ENCODE peak calls at places on chromosomes 16 and 17, in five cellular contexts. G is lower leg skin, K is A549, D is colonic mucosa, P is HFFc6. U is an unnamed sample.

GRCh38 chr17:47315451-47316266 is 8.1 kb upstream of the EFCAB13 start:
- DNase-seq in D (peak), K (peak), G (peak), P (peak), U (peak)

GRCh38 chr16:57235128-57236092 is 9.6 kb upstream of the ARL2BP start:
- DNase-seq in P (peak), D (no peak), K (no peak), G (no peak), U (peak)

GRCh38 chr17:45405250-45406086 is 27.2 kb downstream of the ARHGAP27 start:
- DNase-seq in D (peak), G (no peak), P (no peak), K (peak), U (peak)

GRCh38 chr16:80804061-80804450 is 342 bp downstream of the CDYL2 start:
- DNase-seq in P (peak), D (peak), G (no peak), K (peak), U (peak)

GRCh38 chr16:30491744-30492308 is 19.3 kb downstream of the ITGAL start:
- DNase-seq in G (peak), K (peak), P (peak), D (no peak), U (peak)

GRCh38 chr17:30950669-30951399 is 20.0 kb upstream of the RNF135 start:
- DNase-seq in D (peak), K (peak), G (peak), P (peak), U (no peak)

GRCh38 chr16:71449020-71449419 is 7.2 kb upstream of the TLE7 start:
- DNase-seq in D (no peak), K (no peak), P (no peak), G (no peak), U (no peak)

GRCh38 chr17:58224315-58224714 is 5.3 kb upstream of the MKS1 start:
- DNase-seq in P (peak), G (no peak), D (no peak), K (peak), U (no peak)

GRCh38 chr17:27540300-27541105 is 84.3 kb downstream of the KSR1 start:
- DNase-seq in G (peak), D (peak), K (peak), P (peak), U (no peak)

GRCh38 chr17:79154446-79154845 is 79.8 kb downstream of the ENGASE start:
- DNase-seq in P (no peak), K (no peak), D (no peak), G (no peak), U (no peak)

GRCh38 chr16:49701867-49702494 is 153.9 kb downstream of the ZNF423 start:
- DNase-seq in P (no peak), G (peak), K (no peak), D (peak), U (no peak)

GRCh38 chr17:50908140-50908859 is 42.1 kb upstream of the TOB1 start:
- DNase-seq in P (no peak), G (no peak), K (no peak), D (no peak), U (no peak)

GRCh38 chr17:81821147-81821546 is 11.9 kb downstream of the MCRIP1 start:
- DNase-seq in G (no peak), D (no peak), K (no peak), P (no peak), U (peak)
- TF ChIP-seq CTCF in G (no peak), D (no peak), K (no peak), P (no peak), U (no peak)

GRCh38 chr17:53449324-53449723 is 373.4 kb upstream of the KIF2B start:
- DNase-seq in G (no peak), P (no peak), K (no peak), D (no peak), U (no peak)

GRCh38 chr17:53454337-53454736 is 368.4 kb upstream of the KIF2B start:
- DNase-seq in D (no peak), P (no peak), K (no peak), G (no peak), U (no peak)
- TF ChIP-seq CTCF in D (no peak), P (no peak), K (no peak), G (no peak), U (no peak)

DNA sequence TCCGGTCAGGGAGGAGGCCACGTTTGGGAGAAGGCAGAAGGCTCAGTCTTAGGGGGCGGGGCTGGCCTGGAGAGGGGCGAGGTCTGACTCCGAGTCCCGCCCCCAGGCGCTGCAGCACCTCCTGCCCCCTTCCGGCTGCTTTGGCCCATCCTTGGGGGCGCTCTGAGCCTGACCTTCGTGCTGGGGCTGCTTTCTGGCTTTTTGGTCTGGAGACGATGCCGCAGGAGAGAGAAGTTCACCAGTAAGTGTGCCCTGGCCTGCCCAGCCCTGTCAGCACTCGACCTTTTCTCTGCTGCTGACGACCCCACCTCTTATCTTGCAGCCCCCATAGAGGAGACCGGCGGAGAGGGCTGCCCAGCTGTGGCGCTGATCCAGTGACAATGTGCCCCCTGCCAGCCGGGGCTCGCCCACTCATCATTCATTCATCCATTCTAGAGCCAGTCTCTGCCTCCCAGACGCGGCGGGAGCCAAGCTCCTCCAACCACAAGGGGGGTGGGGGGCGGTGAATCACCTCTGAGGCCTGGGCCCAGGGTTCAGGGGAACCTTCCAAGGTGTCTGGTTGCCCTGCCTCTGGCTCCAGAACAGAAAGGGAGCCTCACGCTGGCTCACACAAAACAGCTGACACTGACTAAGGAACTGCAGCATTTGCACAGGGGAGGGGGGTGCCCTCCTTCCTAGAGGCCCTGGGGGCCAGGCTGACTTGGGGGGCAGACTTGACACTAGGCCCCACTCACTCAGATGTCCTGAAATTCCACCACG is 1.5 kb downstream of the TNFRSF12A start:
- DNase-seq in G (peak), P (peak), K (peak), D (peak), U (peak)
- TF ChIP-seq CTCF in G (no peak), P (peak), K (peak), D (no peak), U (peak)

GRCh38 chr16:82062645-82063058 is 27.6 kb downstream of the HSD17B2 start:
- DNase-seq in K (no peak), G (no peak), P (peak), D (no peak), U (no peak)

GRCh38 chr16:82059983-82060421 is 24.9 kb downstream of the HSD17B2 start:
- DNase-seq in P (no peak), K (no peak), G (no peak), D (no peak), U (no peak)

GRCh38 chr16:82059161-82059982 is 24.3 kb downstream of the HSD17B2 start:
- DNase-seq in G (no peak), K (no peak), P (no peak), D (no peak), U (no peak)

GRCh38 chr16:82063456-82064082 is 28.5 kb downstream of the HSD17B2 start:
- DNase-seq in D (no peak), P (no peak), K (no peak), G (no peak), U (no peak)

GRCh38 chr16:82061861-82062525 is 26.9 kb downstream of the HSD17B2 start:
- DNase-seq in D (no peak), G (no peak), P (peak), K (peak), U (peak)
- TF ChIP-seq CTCF in D (no peak), G (no peak), P (peak), K (peak), U (peak)

GRCh38 chr17:42358434-42358833 is 29.8 kb downstream of the STAT3 start:
- DNase-seq in K (no peak), G (no peak), P (no peak), D (no peak), U (no peak)

GRCh38 chr17:42359133-42359532 is 29.1 kb downstream of the STAT3 start:
- DNase-seq in D (no peak), G (no peak), K (no peak), P (no peak), U (no peak)

DNA sequence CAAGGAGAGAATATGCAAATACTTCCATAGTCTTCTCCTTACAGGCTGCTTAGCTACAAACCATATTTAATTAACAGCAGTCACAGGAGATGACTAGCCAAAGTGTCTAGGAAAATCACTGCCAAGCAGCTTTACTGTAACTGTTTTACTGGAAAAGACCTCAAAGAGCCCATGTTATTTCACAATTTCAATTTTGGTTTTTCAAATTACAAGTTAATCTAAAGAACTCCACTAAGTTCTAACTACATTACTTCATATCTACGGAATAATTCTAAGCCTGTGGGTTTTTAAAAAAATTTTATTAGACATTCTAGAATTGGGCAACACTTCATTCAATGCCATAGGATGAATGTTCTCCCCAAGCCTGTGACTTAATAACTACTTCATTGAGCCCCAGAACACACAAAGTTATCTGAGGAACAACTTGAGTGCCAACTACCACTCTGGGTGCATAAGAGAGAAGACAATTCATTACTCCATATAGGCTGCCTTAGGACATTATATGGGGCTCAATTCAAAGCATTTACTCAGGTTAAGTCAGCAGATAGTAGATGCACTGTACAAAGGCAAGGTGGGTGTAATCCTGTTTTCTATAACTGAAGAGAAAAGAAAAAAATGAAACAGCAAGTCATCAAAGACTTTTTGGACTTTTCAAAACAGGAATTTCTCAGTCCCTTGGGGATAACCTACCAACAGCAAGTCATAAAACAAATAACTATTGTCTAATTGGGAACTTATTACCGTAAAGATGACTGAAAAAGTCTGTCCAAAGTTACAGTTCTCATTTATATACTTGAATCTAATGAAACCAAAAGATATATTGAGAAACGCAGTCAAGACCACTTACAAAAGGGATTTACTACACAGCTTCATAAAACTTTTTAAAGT is 33.0 kb downstream of the STAT3 start:
- DNase-seq in K (no peak), P (no peak), D (no peak), G (no peak), U (no peak)
- TF ChIP-seq CTCF in K (no peak), P (no peak), D (no peak), G (no peak), U (no peak)

U was measured in activated CD8-positive, alpha-beta T cell treated with anti-CD3 and anti-CD28 coated beads for 36 hours.